ENCODE peak calls at places on chromosome 7, in six cellular contexts. Y is Peyer's patch; A is tibial artery; Q is RPMI8226; O is activated T-helper 1 cell treated with anti-CD3 and anti-CD28 coated beads, Interleukin-12 subunit alpha, Interleukin-12 subunit beta, Interleukin-2, Interleukin-4 antibody, amounts not matched to agents 30 ng/mL and 10 ng/mL and 1 ng/mL, durations not matched to agents 14 hours and 24 hours and 36 hours; F is naive B cell. C is an unnamed sample.

GRCh38 chr7:29255839-29256782 is 61.5 kb downstream of the CHN2 start:
- DNase-seq in Y (no peak), A (no peak), Q (no peak), O (no peak), F (no peak), C (no peak)

GRCh38 chr7:6106140-6106904 is 75.1 kb downstream of the ANKRD61 start:
- DNase-seq in Y (no peak), A (no peak), Q (peak), O (peak), F (peak), C (peak)

GRCh38 chr7:110170762-110171161 is 920.2 kb upstream of the LRRN3 start:
- DNase-seq in Y (no peak), A (no peak), Q (no peak), O (no peak), F (no peak), C (no peak)

GRCh38 chr7:49597805-49598204 is 175.6 kb upstream of the VWC2 start:
- DNase-seq in Y (no peak), A (no peak), Q (no peak), O (no peak), F (no peak), C (no peak)

GRCh38 chr7:5282464-5283316 is at the start of gene SLC29A4:
- DNase-seq in Y (no peak), A (no peak), Q (peak), O (no peak), F (no peak), C (no peak)

GRCh38 chr7:142420554-142421362 is 162.9 kb upstream of the PRSS58 start:
- DNase-seq in Y (no peak), A (no peak), Q (no peak), O (no peak), F (no peak), C (no peak)

GRCh38 chr7:18491871-18492270 is 3.7 kb upstream of the HDAC9 start:
- DNase-seq in Y (no peak), A (no peak), Q (no peak), O (no peak), F (no peak), C (no peak)

GRCh38 chr7:44764665-44765578 is 16.3 kb downstream of the ZMIZ2 start:
- DNase-seq in Y (no peak), A (no peak), Q (no peak), O (no peak), F (no peak), C (no peak)

GRCh38 chr7:16646427-16647081 is 573 bp downstream of the BZW2 start:
- DNase-seq in Y (no peak), A (no peak), Q (peak), O (no peak), F (peak), C (no peak)

GRCh38 chr7:93949468-93949867 is 27.9 kb downstream of the GNG11 start:
- DNase-seq in Y (no peak), A (no peak), Q (no peak), O (no peak), F (no peak), C (no peak)

GRCh38 chr7:104653870-104654401 is 325.5 kb downstream of the LHFPL3 start:
- DNase-seq in Y (no peak), A (no peak), Q (no peak), O (no peak), F (no peak), C (no peak)

GRCh38 chr7:130732980-130733865 is 784 bp downstream of the KLF14 start:
- DNase-seq in Y (peak), A (no peak), Q (peak), O (no peak), F (peak), C (peak)

GRCh38 chr7:139682136-139683013 is 95.4 kb downstream of the HIPK2 start:
- DNase-seq in Y (no peak), A (no peak), Q (no peak), O (peak), F (no peak), C (peak)

GRCh38 chr7:7416031-7416968 is 119.4 kb downstream of the COL28A1 start:
- DNase-seq in Y (no peak), A (no peak), Q (peak), O (no peak), F (no peak), C (no peak)

GRCh38 chr7:38292442-38292841 is 19.0 kb upstream of the TARP start:
- DNase-seq in Y (no peak), A (no peak), Q (no peak), O (no peak), F (no peak), C (no peak)

GRCh38 chr7:69967152-69967591 is 368.9 kb downstream of the AUTS2 start:
- DNase-seq in Y (no peak), A (no peak), Q (no peak), O (no peak), F (no peak), C (no peak)

GRCh38 chr7:32881074-32881982 is 10.2 kb downstream of the KBTBD2 start:
- DNase-seq in Y (no peak), A (no peak), Q (no peak), O (no peak), F (no peak), C (no peak)

GRCh38 chr7:131231381-131232220 is 96.1 kb upstream of the MKLN1 start:
- DNase-seq in Y (peak), A (peak), Q (peak), O (peak), F (peak), C (peak)

GRCh38 chr7:44973610-44974401 is 5.0 kb downstream of the MYO1G start:
- DNase-seq in Y (peak), A (no peak), Q (peak), O (peak), F (no peak), C (no peak)

GRCh38 chr7:28686418-28686800 is 271.7 kb downstream of the TRIL start:
- DNase-seq in Y (no peak), A (no peak), Q (no peak), O (no peak), F (no peak), C (no peak)

GRCh38 chr7:156657681-156658080 is 17.1 kb downstream of the RNF32 start:
- DNase-seq in Y (no peak), A (no peak), Q (no peak), O (no peak), F (no peak), C (no peak)

C was measured in GM06990.